ENCODE peak calls at places on chromosomes 2 and 18, in seven cellular contexts. C is GM23248, E is heart right ventricle, H is GM04504, P is astrocyte of the spinal cord, B is glutamatergic neuron, I is HL-60. W is an unnamed sample.

GRCh38 chr2:50749226-50749625 is 282.7 kb downstream of the NRXN1 start:
- DNase-seq in C (no peak), E (no peak), H (no peak), P (no peak), B (no peak), I (no peak), W (no peak)

GRCh38 chr2:75390184-75390583 is 170.6 kb downstream of the EVA1A start:
- DNase-seq in C (no peak), E (no peak), H (no peak), P (no peak), B (no peak), I (no peak), W (no peak)

GRCh38 chr2:230706966-230707365 is 5.7 kb upstream of the CAB39 start:
- DNase-seq in C (no peak), E (no peak), H (no peak), P (no peak), B (no peak), I (no peak), W (no peak)

GRCh38 chr2:10453899-10454298 is 5.8 kb upstream of the ODC1 start:
- DNase-seq in C (no peak), E (no peak), H (no peak), P (no peak), B (no peak), I (no peak), W (no peak)

GRCh38 chr2:134406311-134406710 is 152.4 kb downstream of the MGAT5 start:
- DNase-seq in C (no peak), E (no peak), H (no peak), P (no peak), B (no peak), I (no peak), W (no peak)

GRCh38 chr2:191927319-191927867 is 80.5 kb upstream of the CAVIN2 start:
- DNase-seq in C (peak), E (no peak), H (peak), P (peak), B (no peak), I (no peak), W (no peak)

GRCh38 chr18:13261658-13262357 is 43.2 kb downstream of the LDLRAD4 start:
- DNase-seq in C (no peak), E (no peak), H (no peak), P (no peak), B (no peak), I (no peak), W (no peak)

GRCh38 chr2:2657121-2657962 is 326.3 kb upstream of the MYT1L start:
- DNase-seq in C (no peak), E (no peak), H (no peak), P (no peak), B (no peak), I (no peak), W (no peak)

GRCh38 chr2:20916604-20917286 is 93.8 kb upstream of the LDAH start:
- DNase-seq in C (peak), E (no peak), H (no peak), P (no peak), B (no peak), I (no peak), W (no peak)

GRCh38 chr2:130336877-130337734 is 5.6 kb upstream of the IMP4 start:
- DNase-seq in C (peak), E (peak), H (peak), P (peak), B (peak), I (no peak), W (no peak)

GRCh38 chr18:75223687-75224347 is 13.2 kb downstream of the TSHZ1 start:
- DNase-seq in C (no peak), E (no peak), H (no peak), P (peak), B (no peak), I (no peak), W (no peak)

GRCh38 chr2:8514748-8515389 is 167.0 kb upstream of the ID2 start:
- DNase-seq in C (no peak), E (no peak), H (no peak), P (no peak), B (no peak), I (no peak), W (peak)

GRCh38 chr2:217108086-217108485 is 248.2 kb upstream of the TNP1 start:
- DNase-seq in C (no peak), E (no peak), H (no peak), P (no peak), B (no peak), I (no peak), W (no peak)

GRCh38 chr2:149167941-149168340 is 129.4 kb downstream of the LYPD6B start:
- DNase-seq in C (no peak), E (no peak), H (no peak), P (no peak), B (no peak), I (peak), W (peak)

GRCh38 chr18:51266736-51267135 is 69.3 kb upstream of the MEX3C start:
- DNase-seq in C (peak), E (no peak), H (no peak), P (no peak), B (no peak), I (peak), W (no peak)

GRCh38 chr2:48734576-48735303 is 20.8 kb downstream of the LHCGR start:
- DNase-seq in C (peak), E (no peak), H (no peak), P (no peak), B (no peak), I (no peak), W (no peak)

GRCh38 chr2:105114551-105114950 is 76.7 kb downstream of the MRPS9 start:
- DNase-seq in C (peak), E (no peak), H (peak), P (peak), B (no peak), I (no peak), W (no peak)

GRCh38 chr18:65752625-65753325 is 2.0 kb downstream of the CDH7 start:
- DNase-seq in C (no peak), E (no peak), H (no peak), P (no peak), B (no peak), I (no peak), W (no peak)

GRCh38 chr18:53458944-53459580 is 765.4 kb downstream of the MBD2 start:
- DNase-seq in C (no peak), E (peak), H (no peak), P (peak), B (peak), I (no peak), W (no peak)

GRCh38 chr18:70520867-70521266 is 232.0 kb downstream of the SOCS6 start:
- DNase-seq in C (no peak), E (no peak), H (no peak), P (no peak), B (no peak), I (no peak), W (no peak)

GRCh38 chr2:235495373-235496238 is 1.8 kb downstream of the AGAP1 start:
- DNase-seq in C (peak), E (no peak), H (no peak), P (no peak), B (no peak), I (no peak), W (no peak)

GRCh38 chr2:20640411-20641122 is 10.3 kb downstream of the HS1BP3 start:
- DNase-seq in C (no peak), E (peak), H (no peak), P (no peak), B (no peak), I (no peak), W (no peak)

GRCh38 chr2:95539290-95539689 is 52.5 kb upstream of the TRIM43 start:
- DNase-seq in C (peak), E (no peak), H (no peak), P (peak), B (no peak), I (no peak), W (no peak)

GRCh38 chr2:234002281-234002680 is 48.2 kb upstream of the SPP2 start:
- DNase-seq in C (no peak), E (no peak), H (no peak), P (no peak), B (no peak), I (no peak), W (no peak)

GRCh38 chr2:142824756-142825155 is 52.7 kb upstream of the KYNU start:
- DNase-seq in C (peak), E (no peak), H (no peak), P (no peak), B (no peak), I (no peak), W (no peak)

GRCh38 chr2:145411493-145411892 is 891.6 kb upstream of the ZEB2 start:
- DNase-seq in C (no peak), E (no peak), H (no peak), P (no peak), B (no peak), I (peak), W (no peak)

GRCh38 chr18:58501033-58501432 is 127.9 kb downstream of the ALPK2 start:
- DNase-seq in C (no peak), E (no peak), H (no peak), P (no peak), B (no peak), I (no peak), W (no peak)

GRCh38 chr2:2527162-2527561 is 196.1 kb upstream of the MYT1L start:
- DNase-seq in C (peak), E (no peak), H (no peak), P (no peak), B (no peak), I (no peak), W (no peak)